ENCODE peak calls at places on chromosomes 11 and 22, in nine cellular contexts. E is stomach, T is A549, Z is transverse colon, L is ovary, D is sigmoid colon, O is K562, J is tibial nerve, I is suprapubic skin. X is an unnamed sample. For H3K9me3, the result is how much of the 10 kb centered on the place peaks cover.

GRCh38 chr11:16785520-16786128 is 47.2 kb downstream of the C11orf58 start:
- DNase-seq in E (peak), T (peak), Z (peak), L (peak), D (peak), O (peak), J (peak), I (peak), X (no peak)

GRCh38 chr22:39567135-39567946 is 3.2 kb upstream of the CACNA1I start:
- DNase-seq in E (no peak), T (no peak), Z (peak), L (no peak), D (no peak), O (no peak), J (no peak), I (no peak), X (no peak)

GRCh38 chr11:115161876-115162275 is 342.3 kb downstream of the CADM1 start:
- DNase-seq in E (no peak), T (no peak), Z (no peak), L (no peak), D (no peak), O (no peak), J (no peak), I (peak), X (no peak)

GRCh38 chr11:19419021-19419750 is 178.4 kb upstream of the E2F8 start:
- DNase-seq in E (no peak), T (peak), Z (no peak), L (no peak), D (no peak), O (no peak), J (no peak), I (no peak), X (no peak)

GRCh38 chr11:437228-437870 is 4.5 kb downstream of the ANO9 start:
- DNase-seq in E (no peak), T (no peak), Z (no peak), L (no peak), D (no peak), O (no peak), J (no peak), I (no peak), X (no peak)

GRCh38 chr22:28711820-28712777 is 29.5 kb downstream of the CHEK2 start:
- DNase-seq in E (no peak), T (peak), Z (no peak), L (peak), D (no peak), O (peak), J (peak), I (no peak), X (no peak)

GRCh38 chr11:34866375-34866774 is 49.8 kb downstream of the APIP start:
- DNase-seq in E (no peak), T (no peak), Z (no peak), L (no peak), D (no peak), O (no peak), J (no peak), I (no peak), X (no peak)

GRCh38 chr22:39087881-39088687 is 9.0 kb upstream of the APOBEC3H start:
- DNase-seq in E (no peak), T (no peak), Z (no peak), L (peak), D (peak), O (peak), J (no peak), I (no peak), X (no peak)

GRCh38 chr22:42326786-42327185 is 56.3 kb upstream of the TCF20 start:
- DNase-seq in E (no peak), T (no peak), Z (no peak), L (no peak), D (no peak), O (no peak), J (no peak), I (no peak), X (no peak)

GRCh38 chr11:19576903-19577302 is 135.7 kb upstream of the NAV2 start:
- DNase-seq in E (no peak), T (no peak), Z (no peak), L (no peak), D (no peak), O (no peak), J (no peak), I (no peak), X (no peak)

GRCh38 chr11:73404048-73404447 is 27.8 kb downstream of the RELT start:
- DNase-seq in E (peak), T (peak), Z (peak), L (peak), D (peak), O (peak), J (peak), I (peak), X (no peak)

GRCh38 chr11:11724994-11725393 is 103.2 kb upstream of the GALNT18 start:
- DNase-seq in E (no peak), T (no peak), Z (no peak), L (no peak), D (no peak), O (no peak), J (no peak), I (no peak), X (peak)

GRCh38 chr11:105960252-105961245 is 61.5 kb downstream of the MSANTD4 start:
- DNase-seq in E (no peak), T (no peak), Z (no peak), L (no peak), D (no peak), O (peak), J (no peak), I (no peak), X (no peak)

GRCh38 chr11:130408901-130409300 is 19.5 kb downstream of the ADAMTS8 start:
- DNase-seq in E (no peak), T (no peak), Z (no peak), L (no peak), D (no peak), O (no peak), J (no peak), I (no peak), X (no peak)

GRCh38 chr22:50242406-50242949 is 2.3 kb downstream of the TUBGCP6 start:
- DNase-seq in E (no peak), T (no peak), Z (no peak), L (no peak), D (no peak), O (no peak), J (no peak), I (no peak), X (no peak)

GRCh38 chr22:50238755-50239154 is 6.1 kb downstream of the TUBGCP6 start:
- DNase-seq in E (no peak), T (no peak), Z (no peak), L (no peak), D (no peak), O (no peak), J (no peak), I (no peak), X (no peak)

GRCh38 chr22:50232481-50233151 is 12.2 kb downstream of the TUBGCP6 start:
- DNase-seq in E (no peak), T (no peak), Z (no peak), L (no peak), D (peak), O (no peak), J (no peak), I (no peak), X (no peak)

GRCh38 chr22:50233223-50233622 is 11.6 kb downstream of the TUBGCP6 start:
- DNase-seq in E (no peak), T (no peak), Z (no peak), L (no peak), D (peak), O (no peak), J (no peak), I (no peak), X (no peak)

DNA sequence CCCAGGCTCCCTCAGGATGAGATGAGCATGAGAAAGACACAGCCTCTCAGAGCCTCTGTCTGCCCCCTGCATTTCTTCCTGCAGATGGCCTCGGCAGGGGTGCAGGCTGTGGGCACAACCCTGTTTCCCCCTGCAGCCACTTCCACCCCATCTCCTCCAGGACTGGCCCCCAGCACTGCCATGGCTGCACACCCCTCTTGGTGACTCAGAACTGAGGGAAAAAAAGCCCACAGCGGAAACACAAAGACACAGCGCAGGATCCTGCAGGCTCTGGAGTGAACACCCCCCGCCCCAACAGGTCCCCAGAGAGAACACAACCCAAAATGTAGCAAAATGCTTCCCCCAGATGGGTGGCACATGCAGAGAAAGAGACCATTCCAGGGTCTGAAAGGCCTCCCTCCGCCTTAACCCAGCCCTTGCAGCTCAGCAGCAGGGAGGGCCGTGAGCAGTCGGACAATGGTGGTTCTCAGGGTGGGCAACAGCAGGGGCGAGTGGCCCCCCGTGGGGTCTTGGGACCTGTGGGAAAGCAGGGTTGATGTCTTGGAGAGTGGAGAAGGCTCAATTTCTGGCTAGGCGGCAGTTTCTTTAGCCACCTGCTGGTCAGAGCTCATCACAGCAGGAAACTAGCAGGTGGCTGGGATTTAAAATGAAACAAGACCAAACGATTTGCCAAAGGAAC is 8.0 kb downstream of the TUBGCP6 start:
- DNase-seq in E (no peak), T (peak), Z (no peak), L (no peak), D (no peak), O (no peak), J (no peak), I (no peak), X (no peak)
- TF ChIP-seq CTCF in E (peak), T (peak), Z (no peak), L (no peak), D (no peak), O (peak), J (no peak), I (no peak), X (no peak)

GRCh38 chr11:45158891-45159605 is 12.6 kb downstream of the PRDM11 start:
- DNase-seq in E (no peak), T (no peak), Z (no peak), L (peak), D (peak), O (no peak), J (no peak), I (peak), X (no peak)

GRCh38 chr11:45162064-45162375 is 15.6 kb downstream of the PRDM11 start:
- DNase-seq in E (no peak), T (no peak), Z (no peak), L (no peak), D (no peak), O (no peak), J (no peak), I (no peak), X (no peak)

GRCh38 chr11:45159781-45160365 is 13.4 kb downstream of the PRDM11 start:
- DNase-seq in E (no peak), T (no peak), Z (no peak), L (no peak), D (peak), O (no peak), J (no peak), I (peak), X (no peak)

GRCh38 chr11:45162916-45163879 is 16.8 kb downstream of the PRDM11 start:
- DNase-seq in E (no peak), T (no peak), Z (no peak), L (no peak), D (peak), O (no peak), J (no peak), I (no peak), X (no peak)

DNA sequence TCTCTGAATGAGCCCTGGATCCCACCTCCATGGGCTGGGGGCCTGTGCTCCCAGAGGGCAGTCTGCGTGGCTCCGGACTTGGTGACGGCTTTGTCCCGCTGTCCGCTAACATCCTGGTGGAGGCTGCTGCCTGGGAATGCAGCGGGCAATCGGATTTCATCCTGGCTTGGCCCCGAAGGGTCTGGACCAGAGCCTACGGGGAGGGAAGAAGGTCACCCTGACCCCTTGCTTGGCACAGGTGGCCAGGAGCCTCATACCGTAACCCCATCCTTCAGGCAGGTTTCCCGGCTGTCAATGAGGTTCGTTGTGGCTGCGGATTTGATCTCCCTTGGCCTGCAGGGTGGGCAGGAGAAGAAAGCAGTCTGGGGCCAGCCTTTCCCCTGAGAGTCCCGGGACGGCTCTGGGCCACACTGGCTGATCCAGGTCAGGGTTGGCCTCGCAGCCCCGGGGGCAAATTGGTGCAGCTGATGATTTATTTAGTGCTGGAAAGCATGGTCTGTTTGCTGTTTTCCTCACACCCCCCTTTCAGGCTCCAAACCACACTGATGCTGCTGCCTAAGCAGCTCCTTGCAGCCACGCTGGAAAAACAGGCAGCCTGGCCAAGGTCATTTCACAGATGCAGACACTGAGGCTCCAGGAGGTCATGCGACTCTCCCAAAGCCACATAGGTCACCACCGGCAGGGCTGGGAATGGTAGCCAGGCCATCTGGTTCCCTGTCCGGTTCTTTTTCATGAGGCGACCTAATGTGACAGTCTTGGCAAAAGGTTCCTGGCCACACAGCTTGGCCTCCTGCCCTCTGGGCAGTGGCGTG is 15.0 kb downstream of the PRDM11 start:
- DNase-seq in E (peak), T (no peak), Z (no peak), L (peak), D (peak), O (no peak), J (no peak), I (no peak), X (no peak)
- H3K9me3 ChIP-seq in E (under half), T (under half), Z (under half), L (under half), D (under half), O (under half), J (under half), I (under half), X (under half)

GRCh38 chr11:14636119-14636518 is 7.5 kb upstream of the PDE3B start:
- DNase-seq in E (no peak), T (no peak), Z (no peak), L (no peak), D (no peak), O (no peak), J (no peak), I (no peak), X (no peak)
- TF ChIP-seq EP300 in E (no peak), T (no peak), Z (no peak), L (no peak), D (no peak), O (no peak), J (peak), I (no peak), X (no peak)

DNA sequence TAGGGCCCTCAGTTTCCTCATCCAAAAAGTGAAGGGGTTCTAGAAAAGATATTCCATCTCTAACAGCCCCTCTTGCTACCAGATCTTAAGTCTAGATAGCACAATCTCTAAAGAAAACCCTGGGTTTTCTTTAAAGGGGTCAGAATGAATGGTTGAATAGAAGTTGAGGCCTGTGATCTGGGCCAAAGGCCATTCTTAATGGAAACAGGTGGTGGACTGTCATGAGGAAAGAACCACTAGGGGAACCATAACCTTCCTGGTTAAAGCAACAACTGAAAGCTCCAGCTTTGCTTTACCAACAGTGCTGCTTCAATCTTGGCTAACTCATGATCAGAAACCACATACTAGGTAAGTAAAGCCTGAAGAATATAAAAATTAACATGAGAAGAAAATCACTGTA is 1.8 kb downstream of the CELF1 start:
- DNase-seq in E (no peak), T (peak), Z (no peak), L (no peak), D (no peak), O (no peak), J (no peak), I (no peak), X (no peak)
- TF ChIP-seq CTCF in E (no peak), T (no peak), Z (peak), L (no peak), D (no peak), O (peak), J (no peak), I (peak), X (peak)

GRCh38 chr22:47588583-47588970 is 826.1 kb downstream of the TBC1D22A start:
- DNase-seq in E (peak), T (no peak), Z (no peak), L (no peak), D (peak), O (no peak), J (no peak), I (peak), X (no peak)
- H3K9me3 ChIP-seq in E (under half), T (under half), Z (under half), L (under half), D (under half), O (under half), J (under half), I (under half), X (under half)

DNA sequence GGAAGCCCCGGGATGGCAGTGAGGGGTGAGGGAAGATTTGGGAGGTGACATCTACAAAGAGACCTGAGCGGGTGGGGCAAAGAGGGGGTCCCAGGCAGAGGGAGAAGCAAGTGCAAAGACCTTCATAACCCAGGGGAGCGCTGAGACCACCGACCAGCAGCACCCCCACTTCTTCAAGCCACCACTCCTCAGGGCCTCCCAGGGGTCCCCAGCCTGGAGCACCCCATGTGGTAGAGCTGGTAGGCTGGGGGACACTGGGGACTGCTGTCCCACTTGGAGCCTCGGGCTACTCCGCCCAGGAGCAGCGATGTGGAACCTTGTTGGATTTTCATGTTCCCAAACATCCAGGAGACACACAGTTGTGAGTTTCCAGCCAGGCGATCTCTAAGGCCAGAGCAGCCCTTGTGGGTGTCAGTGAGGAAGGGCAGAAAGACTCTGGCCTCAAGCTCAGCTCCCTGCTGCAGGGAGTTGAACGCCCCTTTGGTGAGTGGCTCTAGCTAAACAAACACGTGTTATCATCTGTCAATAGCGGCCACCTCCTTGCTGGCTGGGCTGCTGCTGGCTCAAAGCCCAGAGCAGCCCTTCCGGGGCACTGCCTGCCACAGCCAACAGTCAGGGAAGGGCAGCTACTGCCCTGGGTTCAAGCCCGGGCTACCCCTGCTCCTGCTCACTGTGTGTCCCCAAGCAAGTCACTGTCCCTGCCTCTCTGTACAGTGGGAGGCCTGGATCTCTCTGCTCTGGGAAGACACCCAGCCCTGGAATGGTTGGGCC is 25.7 kb upstream of the CHKA start:
- DNase-seq in E (peak), T (peak), Z (peak), L (no peak), D (no peak), O (peak), J (no peak), I (no peak), X (no peak)
- TF ChIP-seq EP300 in E (no peak), T (no peak), Z (no peak), L (no peak), D (no peak), O (no peak), J (no peak), I (no peak), X (no peak)

X was measured in esophagus muscularis mucosa.